ENCODE peak calls at places on chromosome 20, in ten cellular contexts. J is body of pancreas, F is right atrium auricular region, S is prostate gland, M is mammary epithelial cell, G is Panc1, Y is IMR-90, H is lower leg skin, C is HFF-Myc, P is foreskin fibroblast. E is an unnamed sample.

GRCh38 chr20:31454374-31454773 is 13.9 kb downstream of the DEFB123 start:
- DNase-seq in G (no peak), Y (no peak), M (no peak), P (no peak), S (no peak), C (no peak), H (no peak), J (no peak), F (no peak), E (no peak)

GRCh38 chr20:51609251-51609650 is 66.7 kb upstream of the NFATC2 start:
- DNase-seq in M (no peak), P (no peak), F (no peak), J (no peak), H (no peak), G (no peak), S (no peak), C (no peak), Y (no peak), E (no peak)

GRCh38 chr20:50194831-50195523 is 4.3 kb downstream of the CEBPB start:
- DNase-seq in P (peak; percentile 53), G (no peak), F (no peak), J (no peak), H (no peak), M (peak; percentile 46), Y (no peak), C (no peak), S (no peak), E (peak; percentile 56)

GRCh38 chr20:41509801-41510200 is 108.4 kb downstream of the CHD6 start:
- DNase-seq in C (no peak), M (no peak), P (peak; percentile 82), H (no peak), S (peak; percentile 26), F (peak; percentile 70), Y (peak; percentile 69), G (no peak), J (peak; percentile 22), E (peak; percentile 66)

GRCh38 chr20:55159230-55159629 is 683.8 kb downstream of the DOK5 start:
- DNase-seq in P (no peak), C (no peak), G (no peak), F (no peak), Y (no peak), M (no peak), J (no peak), S (no peak), H (no peak), E (no peak)

GRCh38 chr20:64035933-64036345 is at the start of gene C20orf204:
- DNase-seq in Y (no peak), H (no peak), G (no peak), C (no peak), S (no peak), J (no peak), P (no peak), M (no peak), F (no peak), E (no peak)

GRCh38 chr20:25247666-25248500 is at the start of gene PYGB:
- DNase-seq in G (no peak), S (peak; percentile 83), Y (peak; percentile 78), P (peak; percentile 89), F (peak; percentile 81), C (peak; percentile 51), H (peak; percentile 95), J (peak; percentile 75), M (peak; percentile 89), E (peak; percentile 84)

GRCh38 chr20:19094959-19095541 is 117.4 kb upstream of the SLC24A3 start:
- DNase-seq in S (no peak), F (no peak), G (no peak), C (no peak), H (no peak), Y (no peak), J (no peak), M (no peak), P (no peak), E (no peak)

DNA sequence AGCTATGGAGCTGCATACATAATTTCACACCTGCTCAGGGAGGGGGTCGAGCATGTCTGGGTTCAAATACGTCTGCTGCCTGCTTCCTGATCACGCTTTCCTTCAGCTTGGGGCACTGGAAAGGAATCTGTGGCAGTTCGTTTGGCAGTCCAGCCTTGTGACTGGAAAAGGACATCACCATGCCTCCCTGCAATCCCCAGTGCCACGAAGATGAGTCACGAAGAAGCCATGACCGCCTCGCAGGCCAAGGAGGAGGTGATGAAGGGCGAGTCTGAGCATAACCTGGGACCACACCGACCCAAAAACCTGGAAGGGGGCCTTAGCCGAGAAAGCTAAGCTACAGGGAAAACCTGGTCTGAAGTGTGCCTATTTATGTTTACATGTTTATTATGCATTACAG is 13.1 kb downstream of the JAG1 start:
- DNase-seq in S (no peak), F (peak; percentile 61), M (peak; percentile 66), Y (no peak), P (no peak), J (no peak), H (peak; percentile 76), C (no peak), G (no peak), E (no peak)
- H3K4me3 ChIP-seq in S (no peak overlapping the region), F (no peak overlapping the region), M (no peak overlapping the region), Y (no peak overlapping the region), P (no peak overlapping the region), J (no peak overlapping the region), H (no peak overlapping the region), C (no peak overlapping the region), G (no peak overlapping the region), E (no peak overlapping the region)

GRCh38 chr20:6074784-6075183 is 20.9 kb upstream of the LRRN4 start:
- DNase-seq in P (no peak), H (no peak), M (no peak), J (no peak), G (no peak), S (no peak), Y (no peak), C (no peak), F (no peak), E (no peak)

GRCh38 chr20:6071162-6071695 is 17.4 kb upstream of the LRRN4 start:
- DNase-seq in C (no peak), G (no peak), J (peak; percentile 42), M (no peak), P (no peak), S (no peak), H (peak; percentile 68), F (no peak), Y (no peak), E (no peak)

GRCh38 chr20:6075428-6076219 is 21.8 kb upstream of the LRRN4 start:
- DNase-seq in P (no peak), J (no peak), H (peak; percentile 77), M (no peak), C (no peak), F (no peak), S (no peak), G (no peak), Y (no peak), E (peak; percentile 30)

GRCh38 chr20:6069669-6070068 is 15.8 kb upstream of the LRRN4 start:
- DNase-seq in C (no peak), F (no peak), G (no peak), J (no peak), H (no peak), S (no peak), P (no peak), Y (no peak), M (no peak), E (no peak)

DNA sequence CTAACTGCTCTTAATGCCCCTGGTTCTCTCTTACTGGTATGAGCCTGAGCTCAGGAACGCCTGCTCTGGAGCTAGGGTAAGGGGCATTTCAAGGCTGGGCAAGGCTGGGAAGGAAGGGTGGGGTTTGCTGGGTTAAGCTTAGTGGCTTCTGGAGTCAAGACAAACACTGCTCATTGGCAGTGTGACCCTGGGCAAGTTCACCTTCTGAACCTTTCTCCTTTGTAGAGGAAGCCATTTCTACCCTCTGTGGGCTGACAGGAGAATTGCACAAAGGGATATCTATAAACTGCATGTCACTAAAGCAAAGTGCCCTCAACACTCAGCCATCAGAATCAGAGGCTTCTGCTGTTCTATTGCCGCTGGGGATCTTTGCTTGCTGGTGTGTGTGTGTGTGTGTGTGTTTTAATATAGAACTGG is 20.3 kb upstream of the LRRN4 start:
- DNase-seq in C (no peak), P (no peak), J (no peak), S (no peak), F (no peak), H (peak; percentile 56), M (no peak), Y (no peak), G (no peak), E (peak; percentile 26)
- TF ChIP-seq CTCF in C (peak; percentile 13), P (peak; percentile 16), J (peak; percentile 32), S (no peak), F (peak; percentile 49), H (no peak), M (peak; percentile 13), Y (peak; percentile 15), G (peak; percentile 44), E (peak; percentile 31)

GRCh38 chr20:17960927-17961599 is 7.5 kb downstream of the SNX5 start:
- DNase-seq in M (no peak), Y (peak; percentile 66), C (no peak), J (no peak), H (no peak), G (no peak), P (peak; percentile 80), S (no peak), F (no peak), E (peak; percentile 78)

GRCh38 chr20:17963114-17963897 is 5.3 kb downstream of the SNX5 start:
- DNase-seq in S (no peak), C (no peak), H (no peak), Y (no peak), F (no peak), P (no peak), J (no peak), G (no peak), M (no peak), E (no peak)

GRCh38 chr20:17964073-17964472 is 4.5 kb downstream of the SNX5 start:
- DNase-seq in J (no peak), M (no peak), C (no peak), Y (no peak), S (no peak), H (no peak), G (no peak), P (no peak), F (no peak), E (no peak)

GRCh38 chr20:17959257-17959627 is 9.4 kb downstream of the SNX5 start:
- DNase-seq in J (no peak), F (no peak), S (no peak), G (no peak), C (no peak), H (no peak), M (no peak), Y (no peak), P (no peak), E (no peak)

DNA sequence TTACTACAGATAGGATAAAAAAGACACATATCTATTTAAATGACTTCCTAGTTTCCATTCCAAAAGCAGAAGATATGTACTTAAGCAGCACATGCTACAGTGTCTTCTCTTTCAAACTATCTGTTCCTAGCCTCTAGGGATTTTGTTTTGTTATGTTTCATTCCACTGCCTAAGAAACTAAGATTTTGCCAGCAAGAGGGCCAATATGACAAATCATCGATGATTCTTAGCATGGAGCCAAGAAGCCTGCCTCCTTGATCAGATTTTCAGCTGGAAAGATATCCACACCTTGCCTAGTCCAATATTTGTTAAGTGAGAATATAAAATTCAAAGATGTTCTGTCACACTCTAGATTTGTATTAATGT is 7.0 kb downstream of the SNX5 start:
- DNase-seq in S (no peak), H (no peak), Y (peak; percentile 33), M (no peak), F (no peak), J (no peak), C (no peak), P (peak; percentile 39), G (no peak), E (no peak)
- H3K4me3 ChIP-seq in S (no peak overlapping the region), H (no peak overlapping the region), Y (no peak overlapping the region), M (no peak overlapping the region), F (no peak overlapping the region), J (no peak overlapping the region), C (peak overlapping the region; percentile 26), P (peak overlapping the region; percentile 38), G (no peak overlapping the region), E (no peak overlapping the region)

DNA sequence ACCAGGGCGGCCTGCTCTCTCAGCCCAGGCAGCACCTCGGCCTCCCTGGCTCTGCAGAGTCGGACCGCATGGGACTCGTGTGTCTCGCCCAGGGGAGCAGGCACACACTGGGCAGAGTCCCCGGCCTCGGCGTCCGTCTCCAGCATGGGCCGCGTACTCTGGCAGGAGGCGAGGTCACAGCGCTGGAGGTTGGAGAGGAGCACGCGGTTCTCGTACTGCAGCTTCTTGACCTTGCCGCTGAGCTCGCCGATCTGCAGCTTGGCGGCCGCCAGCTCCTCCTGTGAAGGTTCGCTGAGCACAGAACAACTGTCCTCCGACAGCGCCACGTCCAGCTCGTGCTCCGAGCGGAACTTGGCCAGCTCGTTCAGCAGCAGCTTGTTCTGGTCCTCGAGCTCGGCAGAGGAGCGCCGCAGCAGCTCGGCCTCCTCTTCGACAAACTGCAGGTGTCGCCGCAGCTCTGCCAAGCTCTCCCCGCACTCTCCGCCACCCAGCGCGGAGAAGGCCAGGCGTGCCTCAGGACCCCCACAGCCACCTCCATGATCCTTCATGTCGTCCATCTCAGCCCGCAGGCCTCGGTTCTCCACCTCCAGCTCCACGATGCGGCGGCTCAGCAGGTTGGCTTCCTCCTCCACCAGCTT is 42.0 kb upstream of the DSN1 start:
- DNase-seq in C (no peak), Y (no peak), G (no peak), H (no peak), J (no peak), S (no peak), P (no peak), M (no peak), F (no peak), E (no peak)
- TF ChIP-seq CTCF in C (no peak), Y (no peak), G (no peak), H (no peak), J (no peak), S (no peak), P (no peak), M (no peak), F (no peak), E (no peak)